ENCODE peak calls at places on chromosomes 5 and 9, in five cellular contexts. M, W, L, S and B are unnamed samples.
A peak's percentile ranks its signal among the peaks of the same experiment; 100 is the strongest.

GRCh38 chr5:9483779-9484178 is 62.1 kb downstream of the SEMA5A start:
- DNase-seq in M (no peak), W (no peak), L (no peak), S (no peak), B (no peak)

GRCh38 chr9:84343111-84343521 is 2.6 kb upstream of the SLC28A3 start:
- DNase-seq in M (no peak), W (no peak), L (no peak), S (no peak), B (no peak)

GRCh38 chr5:95007953-95008596 is 276.8 kb downstream of the MCTP1 start:
- DNase-seq in M (no peak), W (no peak), L (no peak), S (no peak), B (no peak)

GRCh38 chr9:20476912-20477311 is 145.4 kb downstream of the MLLT3 start:
- DNase-seq in M (no peak), W (no peak), L (no peak), S (no peak), B (no peak)

GRCh38 chr9:123399803-123400378 is 43.9 kb downstream of the CRB2 start:
- DNase-seq in M (no peak), W (peak; percentile 18), L (no peak), S (peak; percentile 82), B (no peak)

GRCh38 chr5:62600560-62601252 is 22.1 kb downstream of the LRRC70 start:
- DNase-seq in M (no peak), W (no peak), L (no peak), S (no peak), B (no peak)

GRCh38 chr9:14993061-14993800 is 83.0 kb upstream of the FREM1 start:
- DNase-seq in M (peak; percentile 82), W (peak; percentile 73), L (peak; percentile 66), S (peak; percentile 99), B (peak; percentile 93)

GRCh38 chr5:1273745-1274144 is 21.1 kb downstream of the TERT start:
- DNase-seq in M (no peak), W (no peak), L (no peak), S (no peak), B (no peak)

GRCh38 chr9:90860826-90861225 is 59.2 kb downstream of the SYK start:
- DNase-seq in M (no peak), W (no peak), L (no peak), S (no peak), B (no peak)

GRCh38 chr5:103840600-103840999 is 278.0 kb upstream of the NUDT12 start:
- DNase-seq in M (no peak), W (no peak), L (no peak), S (no peak), B (no peak)

GRCh38 chr5:476102-476813 is 33.3 kb downstream of the EXOC3 start:
- DNase-seq in M (peak; percentile 79), W (no peak), L (no peak), S (no peak), B (peak; percentile 58)

GRCh38 chr5:11619339-11620028 is 284.8 kb downstream of the CTNND2 start:
- DNase-seq in M (no peak), W (no peak), L (no peak), S (peak; percentile 24), B (no peak)

GRCh38 chr9:7233516-7233915 is 475.7 kb downstream of the KDM4C start:
- DNase-seq in M (no peak), W (no peak), L (no peak), S (no peak), B (no peak)

GRCh38 chr5:122099060-122099790 is 21.2 kb upstream of the LOX start:
- DNase-seq in M (no peak), W (no peak), L (no peak), S (no peak), B (no peak)

GRCh38 chr5:111229871-111230812 is 6.0 kb downstream of the CAMK4 start:
- DNase-seq in M (no peak), W (no peak), L (no peak), S (no peak), B (no peak)

GRCh38 chr5:119379096-119379495 is 23.3 kb downstream of the TNFAIP8 start:
- DNase-seq in M (no peak), W (no peak), L (no peak), S (no peak), B (no peak)

GRCh38 chr9:86700601-86701000 is 246.7 kb downstream of the GAS1 start:
- DNase-seq in M (no peak), W (peak; percentile 12), L (peak; percentile 48), S (no peak), B (no peak)

GRCh38 chr9:124758061-124758460 is 13.1 kb downstream of the NR6A1 start:
- DNase-seq in M (no peak), W (no peak), L (no peak), S (peak; percentile 67), B (no peak)

GRCh38 chr5:109516385-109516784 is 106.6 kb upstream of the PJA2 start:
- DNase-seq in M (no peak), W (no peak), L (no peak), S (no peak), B (no peak)

GRCh38 chr5:172444626-172445365 is 9.5 kb downstream of the SH3PXD2B start:
- DNase-seq in M (peak; percentile 45), W (no peak), L (no peak), S (no peak), B (no peak)

GRCh38 chr5:120509056-120509455 is 45.0 kb downstream of the PRR16 start:
- DNase-seq in M (no peak), W (no peak), L (no peak), S (no peak), B (no peak)

GRCh38 chr5:92687793-92688467 is 893.1 kb downstream of the NR2F1-AS1 start:
- DNase-seq in M (no peak), W (no peak), L (no peak), S (peak; percentile 41), B (no peak)

GRCh38 chr5:63401434-63402046 is 560.7 kb downstream of the HTR1A start:
- DNase-seq in M (no peak), W (peak; percentile 41), L (peak; percentile 22), S (peak; percentile 79), B (no peak)

GRCh38 chr9:89743576-89744254 is 138.9 kb downstream of the GADD45G start:
- DNase-seq in M (no peak), W (no peak), L (peak; percentile 50), S (peak; percentile 68), B (no peak)

GRCh38 chr9:85344901-85345300 is 396.9 kb downstream of the AGTPBP1 start:
- DNase-seq in M (no peak), W (no peak), L (no peak), S (no peak), B (no peak)

GRCh38 chr9:137590469-137591383 is at the start of gene ZMYND19:
- DNase-seq in M (peak; percentile 95), W (peak; percentile 92), L (peak; percentile 84), S (peak; percentile 93), B (peak; percentile 94)

GRCh38 chr5:115470921-115471320 is 73.7 kb downstream of the FEM1C start:
- DNase-seq in M (no peak), W (no peak), L (no peak), S (no peak), B (no peak)

GRCh38 chr5:54663876-54664275 is 146.3 kb downstream of the SNX18 start:
- DNase-seq in M (no peak), W (peak; percentile 22), L (peak; percentile 76), S (no peak), B (peak; percentile 78)

GRCh38 chr5:113634957-113635356 is 121.5 kb downstream of the YTHDC2 start:
- DNase-seq in M (no peak), W (no peak), L (no peak), S (no peak), B (no peak)

GRCh38 chr5:115961413-115962238 is 649 bp upstream of the LVRN start:
- DNase-seq in M (no peak), W (no peak), L (no peak), S (peak; percentile 75), B (no peak)

GRCh38 chr5:78597858-78598415 is 50.6 kb downstream of the LHFPL2 start:
- DNase-seq in M (no peak), W (no peak), L (no peak), S (no peak), B (no peak)

GRCh38 chr9:27499481-27499880 is 24.6 kb upstream of the IFNK start:
- DNase-seq in M (no peak), W (no peak), L (no peak), S (peak; percentile 13), B (no peak)

DNA sequence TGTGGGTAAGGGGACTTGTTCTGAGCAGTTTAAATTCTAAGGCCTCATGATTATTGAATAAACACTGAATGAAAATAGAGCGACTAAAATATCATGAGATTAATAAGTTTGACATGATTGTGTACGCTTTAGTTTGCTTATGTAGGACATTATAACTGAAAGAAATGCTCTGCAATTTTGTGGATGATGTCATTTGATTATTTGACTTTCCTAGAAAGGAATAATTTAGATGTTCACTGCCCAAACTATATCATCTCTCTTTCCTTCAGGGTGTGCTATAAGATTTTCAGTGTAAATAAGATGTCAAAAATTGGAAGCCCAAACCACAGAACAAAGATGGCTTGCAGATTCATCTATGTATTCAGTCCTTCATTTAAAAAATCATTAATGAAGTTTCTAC is 115.7 kb upstream of the MTAP start:
- DNase-seq in M (no peak), W (no peak), L (no peak), S (no peak), B (no peak)
- TF ChIP-seq POLR2AphosphoS5 in M (no peak), W (no peak), L (no peak), S (no peak), B (no peak)

GRCh38 chr5:125294844-125295243 is 548.4 kb upstream of the ZNF608 start:
- DNase-seq in M (no peak), W (no peak), L (no peak), S (no peak), B (no peak)

GRCh38 chr5:125293223-125293622 is 546.8 kb upstream of the ZNF608 start:
- DNase-seq in M (no peak), W (no peak), L (no peak), S (no peak), B (no peak)

GRCh38 chr5:125289606-125290005 is 543.2 kb upstream of the ZNF608 start:
- DNase-seq in M (no peak), W (no peak), L (no peak), S (no peak), B (no peak)

GRCh38 chr5:125290935-125291334 is 544.5 kb upstream of the ZNF608 start:
- DNase-seq in M (no peak), W (no peak), L (no peak), S (no peak), B (no peak)

GRCh38 chr5:125291447-125291846 is 545.0 kb upstream of the ZNF608 start:
- DNase-seq in M (no peak), W (no peak), L (no peak), S (no peak), B (no peak)
- H3K4me1 ChIP-seq in M (peaks cover 8% of the 10 kb centered on the region), W (no peaks in the 10 kb centered on the region), L (no peaks in the 10 kb centered on the region), S (no peaks in the 10 kb centered on the region), B (no peaks in the 10 kb centered on the region)

GRCh38 chr9:88433583-88434240 is 45.5 kb downstream of the SPIN1 start:
- DNase-seq in M (no peak), W (no peak), L (no peak), S (no peak), B (no peak)
- H3K36me3 ChIP-seq in M (peaks cover 9% of the 10 kb centered on the region), W (no peaks in the 10 kb centered on the region), L (no peaks in the 10 kb centered on the region), S (peaks cover 8% of the 10 kb centered on the region), B (peaks cover 6% of the 10 kb centered on the region)

GRCh38 chr5:163478982-163479271 is 18.5 kb downstream of the HMMR start:
- DNase-seq in M (no peak), W (no peak), L (no peak), S (no peak), B (no peak)

GRCh38 chr5:163473613-163474243 is 13.3 kb downstream of the HMMR start:
- DNase-seq in M (no peak), W (no peak), L (no peak), S (no peak), B (no peak)

GRCh38 chr5:163475416-163475815 is 15.0 kb downstream of the HMMR start:
- DNase-seq in M (no peak), W (no peak), L (no peak), S (no peak), B (no peak)

GRCh38 chr5:163478126-163478981 is 17.9 kb downstream of the HMMR start:
- DNase-seq in M (no peak), W (no peak), L (no peak), S (no peak), B (no peak)
- TF ChIP-seq POLR2AphosphoS5 in M (no peak), W (no peak), L (no peak), S (no peak), B (no peak)